ENCODE peak calls at places on chromosomes 4 and X, in five cellular contexts. V is CD8-positive, alpha-beta T cell; K is heart left ventricle; C is kidney; B is tibial nerve. O is an unnamed sample.

GRCh38 chrX:16903274-16904019 is 33.3 kb upstream of the RBBP7 start:
- DNase-seq in V (no peak), K (no peak), C (no peak), B (no peak), O (no peak)

GRCh38 chr4:75036046-75036445 is 103.1 kb downstream of the PARM1 start:
- DNase-seq in V (no peak), K (no peak), C (no peak), B (no peak), O (no peak)

GRCh38 chr4:4853921-4854648 is 5.4 kb upstream of the MSX1 start:
- DNase-seq in V (no peak), K (no peak), C (no peak), B (no peak), O (no peak)

GRCh38 chrX:21708116-21708515 is 49.8 kb downstream of the SMPX start:
- DNase-seq in V (no peak), K (no peak), C (no peak), B (no peak), O (peak)

GRCh38 chrX:119728487-119728886 is 29.9 kb upstream of the SOWAHD start:
- DNase-seq in V (no peak), K (no peak), C (no peak), B (no peak), O (no peak)

GRCh38 chr4:37780444-37781133 is 45.9 kb upstream of the PGM2 start:
- DNase-seq in V (peak), K (peak), C (no peak), B (peak), O (peak)

GRCh38 chrX:9336501-9336900 is 128.4 kb upstream of the TBL1X start:
- DNase-seq in V (peak), K (no peak), C (no peak), B (no peak), O (no peak)

GRCh38 chr4:42995343-42995944 is 102.9 kb downstream of the GRXCR1 start:
- DNase-seq in V (no peak), K (no peak), C (no peak), B (no peak), O (peak)

GRCh38 chrX:154437971-154438893 is 1.3 kb downstream of the GDI1 start:
- DNase-seq in V (no peak), K (no peak), C (peak), B (no peak), O (no peak)

GRCh38 chr4:74044676-74045075 is 6.2 kb upstream of the CXCL3 start:
- DNase-seq in V (no peak), K (no peak), C (no peak), B (no peak), O (peak)

GRCh38 chr4:117965608-117966007 is 68.7 kb upstream of the NDST3 start:
- DNase-seq in V (no peak), K (no peak), C (no peak), B (no peak), O (no peak)

GRCh38 chr4:63580796-63581475 is 828.3 kb downstream of the TECRL start:
- DNase-seq in V (no peak), K (no peak), C (no peak), B (no peak), O (no peak)

GRCh38 chr4:14880805-14881204 is 121.5 kb upstream of the CPEB2 start:
- DNase-seq in V (no peak), K (no peak), C (no peak), B (no peak), O (no peak)

GRCh38 chr4:81032805-81033684 is 2.5 kb downstream of the BMP3 start:
- DNase-seq in V (no peak), K (no peak), C (no peak), B (no peak), O (no peak)

GRCh38 chrX:107773206-107773605 is 2.4 kb downstream of the TSC22D3 start:
- DNase-seq in V (no peak), K (no peak), C (no peak), B (no peak), O (no peak)

GRCh38 chr4:177673980-177674504 is 231.8 kb upstream of the AGA start:
- DNase-seq in V (no peak), K (no peak), C (no peak), B (no peak), O (no peak)

GRCh38 chr4:128385683-128386304 is 98.2 kb upstream of the PGRMC2 start:
- DNase-seq in V (no peak), K (no peak), C (no peak), B (no peak), O (peak)

GRCh38 chrX:84956304-84956703 is 47.4 kb upstream of the APOOL start:
- DNase-seq in V (no peak), K (no peak), C (no peak), B (no peak), O (no peak)

GRCh38 chr4:155972098-155972497 is 18.4 kb upstream of the CTSO start:
- DNase-seq in V (no peak), K (no peak), C (no peak), B (peak), O (peak)

GRCh38 chrX:33252306-33252825 is 41.0 kb upstream of the DMD start:
- DNase-seq in V (no peak), K (no peak), C (no peak), B (no peak), O (peak)

GRCh38 chr4:80388284-80388607 is 52.7 kb downstream of the CFAP299 start:
- DNase-seq in V (no peak), K (no peak), C (no peak), B (no peak), O (no peak)

GRCh38 chrX:104420907-104421306 is 145.1 kb upstream of the IL1RAPL2 start:
- DNase-seq in V (no peak), K (no peak), C (no peak), B (no peak), O (no peak)

GRCh38 chrX:22526339-22526738 is 253.6 kb downstream of the CBLL2 start:
- DNase-seq in V (no peak), K (no peak), C (no peak), B (no peak), O (peak)

GRCh38 chr4:58809948-58810347 is 1699.8 kb upstream of the IGFBP7 start:
- DNase-seq in V (no peak), K (no peak), C (no peak), B (no peak), O (no peak)

GRCh38 chr4:113398441-113399143 is 349.1 kb downstream of the ANK2 start:
- DNase-seq in V (no peak), K (no peak), C (no peak), B (no peak), O (peak)

GRCh38 chr4:183823394-183823793 is 81.7 kb upstream of the STOX2 start:
- DNase-seq in V (no peak), K (no peak), C (peak), B (peak), O (peak)

GRCh38 chrX:41180194-41180902 is 95.1 kb downstream of the USP9X start:
- DNase-seq in V (peak), K (peak), C (no peak), B (peak), O (peak)

GRCh38 chr4:54929459-54929858 is 195.9 kb downstream of the KDR start:
- DNase-seq in V (no peak), K (peak), C (no peak), B (no peak), O (no peak)

GRCh38 chr4:26065833-26066232 is 151.8 kb downstream of the SMIM20 start:
- DNase-seq in V (no peak), K (no peak), C (no peak), B (no peak), O (no peak)

GRCh38 chr4:94507708-94508107 is 56.0 kb downstream of the PDLIM5 start:
- DNase-seq in V (no peak), K (no peak), C (no peak), B (peak), O (peak)

GRCh38 chr4:73603307-73603710 is 16.9 kb downstream of the RASSF6 start:
- DNase-seq in V (no peak), K (no peak), C (no peak), B (no peak), O (peak)

GRCh38 chrX:45622538-45622937 is 421.9 kb upstream of the DIPK2B start:
- DNase-seq in V (no peak), K (no peak), C (no peak), B (no peak), O (peak)

GRCh38 chr4:134935320-134935719 is 733.7 kb upstream of the PABPC4L start:
- DNase-seq in V (no peak), K (no peak), C (no peak), B (peak), O (no peak)

GRCh38 chr4:158964728-158965124 is 138.2 kb upstream of the RAPGEF2 start:
- DNase-seq in V (no peak), K (no peak), C (no peak), B (no peak), O (no peak)

GRCh38 chr4:158968961-158969360 is 133.9 kb upstream of the RAPGEF2 start:
- DNase-seq in V (no peak), K (no peak), C (no peak), B (no peak), O (no peak)

GRCh38 chr4:158965208-158965607 is 137.7 kb upstream of the RAPGEF2 start:
- DNase-seq in V (no peak), K (no peak), C (no peak), B (no peak), O (no peak)

GRCh38 chr4:158962396-158962795 is 140.5 kb upstream of the RAPGEF2 start:
- DNase-seq in V (no peak), K (no peak), C (no peak), B (no peak), O (no peak)

DNA sequence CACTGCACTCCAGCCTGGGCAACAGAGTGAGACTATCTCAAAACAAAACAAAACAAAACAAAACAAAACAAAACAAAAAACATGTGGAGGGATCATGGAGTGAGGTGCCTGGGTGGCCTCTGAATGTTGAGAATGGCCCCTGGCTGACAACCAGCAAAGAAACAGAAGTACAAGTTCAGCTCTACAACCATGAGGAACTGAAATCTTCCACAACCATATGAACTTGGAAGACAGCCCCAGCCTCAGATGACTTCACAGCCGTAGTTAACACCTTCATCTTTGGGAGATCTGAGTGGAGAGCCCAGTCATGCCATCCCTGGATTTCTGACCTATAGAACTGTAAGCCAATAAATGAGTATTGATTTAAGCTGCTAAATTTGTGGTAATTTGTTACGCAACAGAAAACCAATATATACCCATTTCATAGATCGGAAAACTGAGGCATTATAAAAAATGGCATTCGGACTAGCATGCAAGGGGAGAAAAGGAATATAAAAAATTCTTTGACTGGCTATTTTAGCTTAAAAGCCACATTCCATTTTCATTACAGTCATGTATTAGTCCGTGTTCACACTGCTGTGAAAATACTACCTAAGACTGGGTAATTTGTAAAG is 138.7 kb upstream of the RAPGEF2 start:
- DNase-seq in V (no peak), K (no peak), C (no peak), B (no peak), O (no peak)
- TF ChIP-seq CTCF in V (no peak), K (no peak), C (no peak), B (no peak), O (no peak)

GRCh38 chrX:51494409-51494808 is 2.0 kb downstream of the NUDT11 start:
- DNase-seq in V (no peak), K (no peak), C (no peak), B (no peak), O (peak)
- H3K4me3 ChIP-seq in V (no peak), K (no peak), C (no peak), B (no peak), O (no peak)

DNA sequence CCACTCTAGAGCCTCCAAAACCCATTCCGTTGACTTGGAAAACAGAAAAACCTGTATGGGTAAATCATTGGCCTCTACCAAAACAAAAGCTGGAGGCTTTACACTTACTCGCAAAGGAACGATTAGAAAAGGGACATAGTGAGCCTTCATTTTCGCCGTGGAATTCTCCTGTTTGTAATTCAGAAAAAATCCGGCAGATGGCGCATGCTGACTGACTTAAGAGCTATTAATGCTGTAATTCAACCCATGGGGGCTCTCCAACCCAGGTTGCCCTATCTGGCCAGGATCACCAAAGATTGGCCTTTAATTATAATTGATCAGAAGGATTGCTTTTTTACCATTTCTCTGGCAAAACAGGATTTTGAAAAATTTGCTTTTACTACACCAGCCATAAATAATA is 60.8 kb downstream of the ZNF732 start:
- DNase-seq in V (peak), K (peak), C (no peak), B (peak), O (peak)
- TF ChIP-seq CTCF in V (peak), K (peak), C (peak), B (peak), O (peak)

GRCh38 chr4:139735381-139736256 is 70.0 kb downstream of the MGST2 start:
- DNase-seq in V (no peak), K (peak), C (peak), B (no peak), O (peak)
- H3K4me3 ChIP-seq in V (peak), K (peak), C (peak), B (peak), O (peak)

GRCh38 chrX:135625995-135626394 is 87.4 kb upstream of the CT45A1 start:
- DNase-seq in V (no peak), K (no peak), C (no peak), B (no peak), O (peak)
- TF ChIP-seq CTCF in V (no peak), K (no peak), C (no peak), B (no peak), O (no peak)

DNA sequence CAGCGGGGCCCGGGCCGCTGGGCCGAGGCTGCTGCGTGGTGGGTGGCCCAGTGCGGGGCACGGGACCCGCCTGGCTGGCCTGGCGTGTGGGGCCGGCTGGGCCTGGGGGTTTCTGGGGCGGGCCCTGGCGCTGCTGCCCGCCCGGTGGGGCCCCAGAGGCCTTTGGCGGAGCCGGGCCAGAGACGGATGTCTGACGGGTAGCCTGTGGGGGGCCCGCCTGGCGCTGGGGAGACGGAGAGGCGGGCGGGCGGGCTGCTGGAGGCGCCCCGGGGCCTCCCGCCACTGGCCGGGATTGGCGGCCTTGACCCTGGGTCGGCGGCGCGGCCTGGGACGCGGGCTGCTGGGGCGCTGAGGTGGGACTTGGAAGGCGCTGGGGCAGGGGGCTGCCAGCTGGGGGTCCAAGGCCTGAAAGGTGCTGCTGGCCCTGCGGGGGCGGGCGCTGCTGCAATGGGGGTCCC is 8.1 kb upstream of the TIMP1 start:
- DNase-seq in V (no peak), K (no peak), C (no peak), B (no peak), O (no peak)
- H3K4me3 ChIP-seq in V (no peak), K (peak), C (no peak), B (peak), O (no peak)

DNA sequence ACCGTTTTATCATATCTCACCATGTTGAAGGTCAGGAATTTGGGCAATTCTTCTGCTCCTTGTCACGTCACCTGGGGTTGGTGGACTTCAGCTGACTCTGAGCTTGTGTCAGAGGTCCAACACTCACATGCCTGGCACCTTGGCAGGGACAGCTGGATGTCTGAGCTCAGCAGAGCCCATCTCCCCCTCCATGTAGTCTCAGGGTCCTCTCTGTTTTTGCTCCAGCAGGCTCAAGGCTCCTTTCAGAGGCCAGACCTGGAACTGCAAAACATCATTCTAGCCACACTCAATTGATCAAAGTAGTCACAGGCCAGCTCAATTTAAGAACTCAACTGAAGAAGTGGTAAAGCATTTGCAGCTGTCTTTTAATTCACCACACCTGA is 45.4 kb downstream of the EDNRA start:
- DNase-seq in V (no peak), K (peak), C (no peak), B (no peak), O (no peak)
- TF ChIP-seq CTCF in V (no peak), K (no peak), C (no peak), B (no peak), O (no peak)

DNA sequence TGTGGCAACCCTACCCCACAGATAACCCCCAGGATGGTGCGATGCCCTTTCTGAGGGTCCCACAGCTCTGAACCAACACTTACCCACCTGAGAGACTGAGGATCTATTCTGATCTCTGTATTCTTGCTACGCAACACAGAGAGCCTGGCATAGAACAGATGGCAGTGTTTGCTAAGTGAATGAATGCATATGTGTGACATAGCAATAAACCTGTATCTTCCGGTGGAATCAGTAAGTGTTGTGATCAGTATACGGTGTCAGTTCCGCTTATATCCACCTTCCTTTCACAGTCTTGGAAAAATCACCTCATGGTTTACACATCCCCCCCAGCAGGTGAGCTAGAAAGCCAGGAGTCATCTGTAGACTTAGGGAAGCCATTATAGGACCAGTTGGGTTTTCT is 5.9 kb upstream of the HSD17B10 start:
- DNase-seq in V (no peak), K (no peak), C (no peak), B (no peak), O (no peak)
- H3K4me3 ChIP-seq in V (no peak), K (no peak), C (no peak), B (peak), O (peak)

GRCh38 chr4:108172231-108172779 is 3.6 kb upstream of the LEF1 start:
- DNase-seq in V (no peak), K (peak), C (no peak), B (no peak), O (no peak)
- TF ChIP-seq CTCF in V (no peak), K (no peak), C (no peak), B (peak), O (no peak)

GRCh38 chr4:95761441-95761840 is 78.5 kb upstream of the PDHA2 start:
- DNase-seq in V (no peak), K (no peak), C (no peak), B (no peak), O (peak)

GRCh38 chr4:95754667-95755066 is 85.2 kb upstream of the PDHA2 start:
- DNase-seq in V (no peak), K (no peak), C (no peak), B (no peak), O (no peak)

GRCh38 chr4:95761871-95762270 is 78.0 kb upstream of the PDHA2 start:
- DNase-seq in V (no peak), K (no peak), C (no peak), B (no peak), O (no peak)

DNA sequence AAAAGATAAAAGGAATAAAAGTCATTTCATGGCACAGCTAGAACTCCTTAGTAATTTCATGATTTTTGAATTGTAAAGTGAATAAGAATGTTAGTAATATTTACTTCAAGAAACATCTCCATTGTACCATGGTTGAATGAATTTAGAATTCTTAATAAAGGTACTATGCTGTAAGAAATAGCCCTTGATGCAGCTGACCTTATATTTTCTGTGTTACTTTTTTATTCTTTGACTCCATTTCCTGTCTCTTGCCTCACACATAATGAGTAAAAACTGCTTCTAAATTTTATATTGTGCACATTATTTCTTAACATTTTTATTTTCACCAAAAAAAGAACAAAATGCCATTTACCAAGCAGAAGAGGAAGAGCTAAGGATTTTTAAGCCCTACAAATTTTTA is 81.9 kb upstream of the PDHA2 start:
- DNase-seq in V (no peak), K (no peak), C (no peak), B (no peak), O (peak)
- H3K4me3 ChIP-seq in V (no peak), K (no peak), C (no peak), B (no peak), O (no peak)